ENCODE peak calls at places on chromosomes 4 and X, in five cellular contexts. Y is GM23338, H is K562, Q is H1, T is sigmoid colon. C is an unnamed sample.

GRCh38 chr4:106065018-106065417 is 169.7 kb downstream of the NPNT start:
- DNase-seq in Y (no peak), H (no peak), Q (no peak), T (no peak), C (no peak)

GRCh38 chr4:87078987-87079469 is 141.4 kb downstream of the KLHL8 start:
- DNase-seq in Y (no peak), H (no peak), Q (no peak), T (peak), C (no peak)

GRCh38 chr4:61064636-61065035 is 135.5 kb upstream of the ADGRL3 start:
- DNase-seq in Y (no peak), H (no peak), Q (no peak), T (no peak), C (no peak)

GRCh38 chrX:53678667-53679066 is 7.9 kb downstream of the HUWE1 start:
- DNase-seq in Y (peak), H (peak), Q (no peak), T (no peak), C (no peak)

GRCh38 chr4:83709627-83710026 is 173.7 kb downstream of the GPAT3 start:
- DNase-seq in Y (peak), H (no peak), Q (no peak), T (no peak), C (no peak)

GRCh38 chr4:37908488-37909343 is 17.8 kb downstream of the TBC1D1 start:
- DNase-seq in Y (no peak), H (no peak), Q (no peak), T (no peak), C (peak)

GRCh38 chrX:149830192-149830873 is 48.6 kb downstream of the MAGEA9 start:
- DNase-seq in Y (peak), H (no peak), Q (peak), T (no peak), C (no peak)

GRCh38 chr4:155629183-155629825 is 37.3 kb upstream of the GUCY1A1 start:
- DNase-seq in Y (no peak), H (no peak), Q (no peak), T (no peak), C (no peak)

GRCh38 chr4:167826281-167826680 is 266.1 kb upstream of the ANXA10 start:
- DNase-seq in Y (no peak), H (no peak), Q (no peak), T (no peak), C (no peak)

GRCh38 chr4:8009710-8010534 is 70.3 kb upstream of the AFAP1 start:
- DNase-seq in Y (no peak), H (no peak), Q (no peak), T (no peak), C (no peak)

GRCh38 chr4:148097811-148098210 is 344.4 kb downstream of the NR3C2 start:
- DNase-seq in Y (peak), H (no peak), Q (no peak), T (no peak), C (no peak)

GRCh38 chrX:148794350-148794749 is 293.9 kb downstream of the AFF2 start:
- DNase-seq in Y (no peak), H (no peak), Q (no peak), T (no peak), C (no peak)

DNA sequence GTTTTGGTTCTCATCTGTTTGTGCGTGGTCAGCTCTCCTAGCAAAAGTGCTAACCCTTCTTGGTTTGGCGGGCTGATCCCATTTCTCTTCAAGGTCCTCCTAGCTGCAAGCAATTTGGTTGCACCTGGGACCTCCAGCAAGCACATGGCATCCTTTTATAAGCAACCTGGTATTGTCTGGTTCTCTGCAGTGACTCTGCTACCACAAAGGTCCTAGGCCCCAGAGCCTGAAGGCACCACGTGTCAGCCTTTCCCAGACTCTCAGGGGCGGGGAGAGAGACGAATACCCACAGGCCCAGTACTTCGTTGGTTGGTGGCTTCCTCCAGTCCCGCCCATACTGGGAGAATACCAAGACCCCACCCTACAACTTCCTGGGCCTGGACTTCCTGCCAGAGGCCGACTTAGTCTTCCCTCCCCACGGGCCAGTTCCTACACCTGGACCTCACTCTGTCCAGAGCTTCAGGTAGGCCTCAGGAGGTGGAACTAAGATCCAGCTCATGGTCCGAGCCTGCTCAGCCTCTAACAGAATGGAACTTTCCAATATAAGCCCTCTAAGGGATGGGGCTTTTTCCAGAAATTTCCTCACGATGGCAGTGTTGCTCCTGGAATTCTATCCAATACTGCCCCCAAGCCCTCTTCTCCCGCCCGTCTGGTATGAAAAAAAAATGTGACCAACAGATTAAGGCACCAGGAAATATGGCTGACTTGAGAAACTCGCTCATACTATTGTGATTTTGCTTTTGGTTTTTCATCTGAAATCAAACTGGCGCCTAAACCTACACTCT is 192.5 kb upstream of the STK26 start:
- DNase-seq in Y (peak), H (peak), Q (peak), T (peak), C (peak)
- TF ChIP-seq POLR2AphosphoS5 in Y (peak), H (no peak), Q (peak), T (no peak), C (peak)

GRCh38 chrX:7235071-7235470 is 87.1 kb upstream of the PUDP start:
- DNase-seq in Y (no peak), H (no peak), Q (no peak), T (no peak), C (no peak)
- H3K4me3 ChIP-seq in Y (no peak), H (no peak), Q (no peak), T (no peak), C (no peak)

GRCh38 chr4:95318483-95318882 is 230.3 kb downstream of the UNC5C start:
- DNase-seq in Y (no peak), H (no peak), Q (no peak), T (no peak), C (no peak)
- H3K27ac ChIP-seq in Y (no peak), H (no peak), Q (no peak), T (no peak), C (no peak)

GRCh38 chr4:54092405-54092759 is 7.6 kb upstream of the GSX2 start:
- DNase-seq in Y (no peak), H (no peak), Q (no peak), T (no peak), C (no peak)

GRCh38 chr4:54090804-54091623 is 8.9 kb upstream of the GSX2 start:
- DNase-seq in Y (peak), H (no peak), Q (no peak), T (no peak), C (no peak)

GRCh38 chr4:54090404-54090803 is 9.6 kb upstream of the GSX2 start:
- DNase-seq in Y (no peak), H (no peak), Q (no peak), T (no peak), C (no peak)

GRCh38 chr4:54092800-54093608 is 7.0 kb upstream of the GSX2 start:
- DNase-seq in Y (no peak), H (no peak), Q (no peak), T (no peak), C (no peak)

GRCh38 chr4:54091637-54092404 is 8.1 kb upstream of the GSX2 start:
- DNase-seq in Y (peak), H (peak), Q (peak), T (peak), C (peak)
- TF ChIP-seq POLR2AphosphoS5 in Y (no peak), H (no peak), Q (no peak), T (peak), C (no peak)

DNA sequence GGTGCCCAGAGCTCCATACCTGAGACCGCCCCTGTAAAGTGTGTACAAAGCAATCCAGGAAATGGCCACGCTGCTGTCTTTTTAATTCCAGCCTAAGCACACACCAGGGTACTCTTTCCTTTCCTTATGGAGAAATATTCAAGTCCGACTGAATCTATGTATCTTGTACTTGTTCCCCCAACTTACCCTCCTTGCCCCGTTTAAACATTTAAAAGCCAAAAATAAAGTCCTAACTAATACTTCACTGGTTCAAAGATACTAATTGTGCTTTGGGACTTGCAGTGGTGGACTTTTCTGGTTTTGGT is 731 bp upstream of the AMMECR1 start:
- DNase-seq in Y (no peak), H (no peak), Q (no peak), T (no peak), C (no peak)
- H3K4me3 ChIP-seq in Y (peak), H (peak), Q (peak), T (peak), C (peak)

DNA sequence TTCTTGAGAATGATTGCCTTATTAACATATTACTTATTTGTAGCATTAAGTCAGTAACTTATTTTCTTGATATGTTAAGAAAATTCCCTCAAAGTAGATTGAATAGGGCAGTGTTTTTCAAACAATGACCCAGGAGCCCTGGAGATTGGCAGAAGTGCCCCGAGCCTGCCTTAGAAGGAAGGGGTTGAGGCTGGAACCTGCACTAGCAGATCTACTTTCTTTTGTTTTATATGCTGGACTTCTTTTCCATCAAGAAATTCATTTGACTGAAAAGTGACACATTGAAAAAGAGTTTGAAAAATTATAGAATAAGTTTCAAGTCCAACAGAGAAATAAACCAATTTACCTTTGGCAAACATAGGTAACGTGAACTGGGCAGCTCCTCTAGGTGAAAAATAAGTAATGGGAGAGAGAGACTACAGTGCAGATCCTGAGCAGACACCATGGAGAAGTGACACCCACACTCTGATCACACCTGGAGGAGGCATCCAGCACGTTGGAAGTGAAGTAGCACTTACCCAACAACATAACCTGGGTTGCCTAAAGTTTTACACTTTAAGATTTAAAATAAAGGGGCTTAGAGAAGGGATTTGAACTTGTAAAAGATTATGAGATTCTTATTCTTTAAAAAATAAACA is 18.6 kb downstream of the ARSJ start:
- DNase-seq in Y (no peak), H (no peak), Q (no peak), T (no peak), C (no peak)
- H3K27ac ChIP-seq in Y (no peak), H (no peak), Q (no peak), T (peak), C (no peak)